ENCODE peak calls at places on chromosomes 4 and X, in six cellular contexts. H is HEK293T; P is neural progenitor cell; J is fibroblast of pulmonary artery; Q is activated naive CD4-positive, alpha-beta T cell treated with anti-CD3 and anti-CD28 coated beads, Interleukin-2, amount 10 ng/mL, durations not matched to agents 7 days and 5 days; I is Right ventricle myocardium superior. R is an unnamed sample.

GRCh38 chrX:117274943-117275342 is 812.2 kb upstream of the CT83 start:
- DNase-seq in H (no peak), Q (no peak), P (no peak), I (no peak), J (no peak), R (peak; percentile 0)

GRCh38 chrX:135522132-135522530 is 1.7 kb downstream of the INTS6L start:
- DNase-seq in Q (no peak), P (no peak), I (no peak), H (no peak), J (no peak), R (no peak)

GRCh38 chr4:122500852-122501501 is 44.5 kb upstream of the IL2 start:
- DNase-seq in I (no peak), P (no peak), Q (no peak), J (peak; percentile 83), H (no peak), R (peak; percentile 5)

GRCh38 chrX:138745215-138745614 is 33.7 kb upstream of the FGF13 start:
- DNase-seq in P (peak; percentile 69), I (no peak), Q (no peak), H (peak; percentile 56), J (peak; percentile 60), R (peak; percentile 60)

GRCh38 chr4:41413670-41414069 is 124.3 kb upstream of the LIMCH1 start:
- DNase-seq in Q (no peak), I (no peak), J (no peak), P (peak; percentile 8), H (no peak), R (no peak)

GRCh38 chr4:3449574-3450534 is 8.1 kb downstream of the HGFAC start:
- DNase-seq in Q (no peak), H (no peak), P (no peak), J (no peak), I (no peak), R (no peak)

GRCh38 chr4:135283934-135284333 is 1082.3 kb upstream of the PABPC4L start:
- DNase-seq in I (no peak), J (no peak), P (no peak), H (no peak), Q (no peak), R (no peak)

GRCh38 chrX:151973262-151973661 is 1.2 kb downstream of the GABRE start:
- DNase-seq in J (no peak), Q (no peak), H (no peak), P (no peak), I (no peak), R (peak; percentile 29)

GRCh38 chrX:74578137-74578536 is 36.3 kb downstream of the RLIM start:
- DNase-seq in H (no peak), P (no peak), Q (no peak), I (no peak), J (no peak), R (no peak)

GRCh38 chr4:100933628-100934027 is 413.7 kb downstream of the PPP3CA start:
- DNase-seq in P (no peak), Q (no peak), H (no peak), I (no peak), J (peak; percentile 87), R (peak; percentile 8)

GRCh38 chr4:165737309-165737972 is 135.6 kb upstream of the TLL1 start:
- DNase-seq in J (no peak), I (no peak), Q (no peak), H (no peak), P (no peak), R (no peak)

GRCh38 chrX:101450052-101450451 is 35.2 kb upstream of the ARMCX4 start:
- DNase-seq in I (no peak), Q (no peak), P (no peak), J (no peak), H (no peak), R (no peak)

GRCh38 chrX:76555816-76556215 is 128.3 kb downstream of the MAGEE1 start:
- DNase-seq in H (peak; percentile 29), J (peak; percentile 46), P (peak; percentile 78), Q (peak; percentile 29), I (no peak), R (peak; percentile 82)

GRCh38 chr4:140326395-140326993 is 47.0 kb upstream of the SCOC start:
- DNase-seq in P (peak; percentile 56), J (peak; percentile 73), Q (peak; percentile 27), H (peak; percentile 53), I (no peak), R (peak; percentile 60)

GRCh38 chr4:71230258-71230594 is 108.6 kb upstream of the SLC4A4 start:
- DNase-seq in Q (no peak), P (no peak), J (no peak), H (no peak), I (no peak), R (no peak)

GRCh38 chrX:68114573-68115199 is 318.6 kb downstream of the OPHN1 start:
- DNase-seq in P (no peak), Q (no peak), H (no peak), I (no peak), J (peak; percentile 8), R (no peak)

GRCh38 chr4:113978561-113979156 is 788 bp downstream of the ARSJ start:
- DNase-seq in H (no peak), J (peak; percentile 23), Q (no peak), P (peak; percentile 15), I (no peak), R (peak; percentile 55)

GRCh38 chr4:124167602-124168001 is 544.9 kb downstream of the ANKRD50 start:
- DNase-seq in I (no peak), J (peak; percentile 21), Q (no peak), H (no peak), P (no peak), R (no peak)

GRCh38 chrX:16005899-16006298 is 117.5 kb upstream of the GRPR start:
- DNase-seq in J (no peak), H (no peak), P (no peak), Q (no peak), I (no peak), R (no peak)

GRCh38 chr4:5746829-5747745 is 36.1 kb downstream of the EVC start:
- DNase-seq in I (no peak), J (peak; percentile 84), H (no peak), Q (no peak), P (no peak), R (no peak)

GRCh38 chrX:3815896-3816664 is 102.6 kb upstream of the PRKX start:
- DNase-seq in Q (peak; percentile 51), I (peak; percentile 55), H (peak; percentile 10), P (peak; percentile 48), J (peak; percentile 16), R (peak; percentile 55)

GRCh38 chrX:68588653-68589371 is 58.7 kb upstream of the STARD8 start:
- DNase-seq in I (no peak), J (no peak), Q (no peak), H (no peak), P (no peak), R (no peak)

GRCh38 chr4:106299977-106300376 is 16.0 kb downstream of the TBCK start:
- DNase-seq in P (no peak), Q (no peak), I (no peak), J (no peak), H (no peak), R (no peak)

GRCh38 chr4:23033796-23034195 is 341.1 kb downstream of the GBA3 start:
- DNase-seq in H (no peak), Q (no peak), I (no peak), J (peak; percentile 21), P (no peak), R (peak; percentile 68)

GRCh38 chr4:112748352-112748900 is 111.5 kb downstream of the LARP7 start:
- DNase-seq in Q (no peak), J (no peak), I (no peak), P (no peak), H (no peak), R (peak; percentile 54)

GRCh38 chrX:31497086-31497485 is 425.2 kb upstream of the FTHL17 start:
- DNase-seq in I (no peak), H (no peak), Q (no peak), J (peak; percentile 52), P (no peak), R (no peak)